ENCODE peak calls at places on chromosomes 4 and X, in four cellular contexts. One of them, this sample, is unnamed.

GRCh38 chrX:154411981-154412340 is 622 bp downstream of the TAFAZZIN start:
- DNase-seq in heart left ventricle: peak
- DNase-seq in lung: peak
- DNase-seq in body of pancreas: peak
- DNase-seq in this sample: peak

GRCh38 chrX:68807818-68808217 is 21.0 kb upstream of the EFNB1 start:
- DNase-seq in body of pancreas: peak
- DNase-seq in heart left ventricle: no peak
- DNase-seq in lung: no peak
- DNase-seq in this sample: no peak

GRCh38 chr4:176584031-176584430 is 208.7 kb downstream of the VEGFC start:
- DNase-seq in body of pancreas: no peak
- DNase-seq in lung: no peak
- DNase-seq in heart left ventricle: no peak
- DNase-seq in this sample: no peak

GRCh38 chr4:119337010-119337409 is 15.1 kb upstream of the FABP2 start:
- DNase-seq in lung: no peak
- DNase-seq in heart left ventricle: no peak
- DNase-seq in body of pancreas: peak
- DNase-seq in this sample: no peak

GRCh38 chr4:152849350-152849749 is 69.6 kb downstream of the ARFIP1 start:
- DNase-seq in heart left ventricle: no peak
- DNase-seq in body of pancreas: no peak
- DNase-seq in lung: no peak
- DNase-seq in this sample: no peak

GRCh38 chr4:168070903-168071302 is 21.4 kb upstream of the ANXA10 start:
- DNase-seq in heart left ventricle: no peak
- DNase-seq in lung: no peak
- DNase-seq in body of pancreas: no peak
- DNase-seq in this sample: no peak

GRCh38 chr4:8710416-8710815 is 117.9 kb downstream of the CPZ start:
- DNase-seq in lung: no peak
- DNase-seq in heart left ventricle: no peak
- DNase-seq in body of pancreas: no peak
- DNase-seq in this sample: peak

GRCh38 chr4:168028970-168029610 is 63.2 kb upstream of the ANXA10 start:
- DNase-seq in body of pancreas: no peak
- DNase-seq in heart left ventricle: no peak
- DNase-seq in lung: no peak
- DNase-seq in this sample: no peak

GRCh38 chrX:9148626-9149385 is 114.9 kb upstream of the FAM9B start:
- DNase-seq in body of pancreas: peak
- DNase-seq in heart left ventricle: no peak
- DNase-seq in lung: no peak
- DNase-seq in this sample: no peak

GRCh38 chr4:68373513-68373912 is 23.6 kb upstream of the YTHDC1 start:
- DNase-seq in lung: peak
- DNase-seq in heart left ventricle: peak
- DNase-seq in body of pancreas: peak
- DNase-seq in this sample: peak

GRCh38 chr4:24973471-24974251 is 57.1 kb downstream of the LGI2 start:
- DNase-seq in body of pancreas: peak
- DNase-seq in lung: peak
- DNase-seq in heart left ventricle: peak
- DNase-seq in this sample: peak

GRCh38 chr4:71004281-71004851 is 10.9 kb downstream of the DCK start:
- DNase-seq in lung: no peak
- DNase-seq in body of pancreas: no peak
- DNase-seq in heart left ventricle: no peak
- DNase-seq in this sample: no peak

GRCh38 chr4:15368906-15369305 is 58.9 kb upstream of the C1QTNF7 start:
- DNase-seq in body of pancreas: no peak
- DNase-seq in lung: no peak
- DNase-seq in heart left ventricle: no peak
- DNase-seq in this sample: no peak

GRCh38 chr4:80309301-80310004 is 26.1 kb upstream of the CFAP299 start:
- DNase-seq in body of pancreas: no peak
- DNase-seq in heart left ventricle: no peak
- DNase-seq in lung: no peak
- DNase-seq in this sample: no peak

GRCh38 chr4:172851534-172851933 is 317.1 kb upstream of the GALNT7 start:
- DNase-seq in lung: no peak
- DNase-seq in heart left ventricle: no peak
- DNase-seq in body of pancreas: no peak
- DNase-seq in this sample: no peak

GRCh38 chr4:28772066-28772465 is 1911.4 kb downstream of the STIM2 start:
- DNase-seq in body of pancreas: no peak
- DNase-seq in heart left ventricle: no peak
- DNase-seq in lung: no peak
- DNase-seq in this sample: no peak

GRCh38 chrX:66022742-66023725 is 16.8 kb downstream of the VSIG4 start:
- DNase-seq in body of pancreas: no peak
- DNase-seq in lung: no peak
- DNase-seq in heart left ventricle: no peak
- DNase-seq in this sample: no peak

GRCh38 chrX:115957862-115958490 is 212.6 kb upstream of the AGTR2 start:
- DNase-seq in heart left ventricle: no peak
- DNase-seq in body of pancreas: no peak
- DNase-seq in lung: no peak
- DNase-seq in this sample: no peak

GRCh38 chr4:39732728-39733127 is 34.8 kb downstream of the UBE2K start:
- DNase-seq in lung: no peak
- DNase-seq in heart left ventricle: no peak
- DNase-seq in body of pancreas: no peak
- DNase-seq in this sample: no peak

GRCh38 chr4:154010377-154010776 is 221.5 kb upstream of the SFRP2 start:
- DNase-seq in lung: no peak
- DNase-seq in body of pancreas: peak
- DNase-seq in heart left ventricle: no peak
- DNase-seq in this sample: peak

GRCh38 chr4:141238196-141238595 is 17.5 kb downstream of the ZNF330 start:
- DNase-seq in heart left ventricle: no peak
- DNase-seq in lung: no peak
- DNase-seq in body of pancreas: no peak
- DNase-seq in this sample: no peak

GRCh38 chr4:152937535-152938236 is 1.6 kb downstream of the FHDC1 start:
- DNase-seq in body of pancreas: peak
- DNase-seq in heart left ventricle: peak
- DNase-seq in lung: no peak
- DNase-seq in this sample: peak

GRCh38 chr4:40038972-40039371 is 17.7 kb upstream of the N4BP2 start:
- DNase-seq in heart left ventricle: no peak
- DNase-seq in lung: no peak
- DNase-seq in body of pancreas: no peak
- DNase-seq in this sample: no peak

GRCh38 chr4:56821394-56822263 is at the start of gene SPINK2:
- DNase-seq in heart left ventricle: peak
- DNase-seq in lung: peak
- DNase-seq in body of pancreas: peak
- DNase-seq in this sample: no peak

GRCh38 chr4:159171287-159171686 is 68.4 kb downstream of the RAPGEF2 start:
- DNase-seq in heart left ventricle: no peak
- DNase-seq in body of pancreas: no peak
- DNase-seq in lung: no peak
- DNase-seq in this sample: no peak

GRCh38 chr4:95549246-95550138 is 719 bp upstream of the UNC5C start:
- DNase-seq in lung: no peak
- DNase-seq in body of pancreas: peak
- DNase-seq in heart left ventricle: peak
- DNase-seq in this sample: peak

GRCh38 chrX:151609222-151609621 is 45.7 kb downstream of the PASD1 start:
- DNase-seq in heart left ventricle: no peak
- DNase-seq in body of pancreas: no peak
- DNase-seq in lung: no peak
- DNase-seq in this sample: no peak

GRCh38 chrX:101682723-101683122 is 23.1 kb upstream of the ARMCX2 start:
- DNase-seq in heart left ventricle: no peak
- DNase-seq in lung: no peak
- DNase-seq in body of pancreas: no peak
- DNase-seq in this sample: no peak

GRCh38 chr4:74656596-74656995 is 137.7 kb downstream of the BTC start:
- DNase-seq in body of pancreas: no peak
- DNase-seq in heart left ventricle: no peak
- DNase-seq in lung: no peak
- DNase-seq in this sample: no peak

GRCh38 chr4:119725011-119725410 is 96.4 kb upstream of the PDE5A start:
- DNase-seq in lung: no peak
- DNase-seq in heart left ventricle: no peak
- DNase-seq in body of pancreas: no peak
- DNase-seq in this sample: no peak

GRCh38 chrX:123971963-123972362 is 10.5 kb downstream of the STAG2 start:
- DNase-seq in body of pancreas: no peak
- DNase-seq in lung: no peak
- DNase-seq in heart left ventricle: no peak
- DNase-seq in this sample: no peak

GRCh38 chr4:99855677-99856076 is 38.5 kb downstream of the LAMTOR3 start:
- DNase-seq in heart left ventricle: no peak
- DNase-seq in body of pancreas: peak
- DNase-seq in lung: no peak
- DNase-seq in this sample: no peak

GRCh38 chrX:96551320-96551872 is 133.2 kb upstream of the DIAPH2 start:
- DNase-seq in body of pancreas: no peak
- DNase-seq in lung: no peak
- DNase-seq in heart left ventricle: no peak
- DNase-seq in this sample: no peak

GRCh38 chrX:82711432-82711831 is 796.7 kb upstream of the POU3F4 start:
- DNase-seq in body of pancreas: no peak
- DNase-seq in lung: no peak
- DNase-seq in heart left ventricle: no peak
- DNase-seq in this sample: no peak

GRCh38 chrX:329291-329910 is 10.8 kb upstream of the GTPBP6 start:
- DNase-seq in lung: no peak
- DNase-seq in heart left ventricle: no peak
- DNase-seq in body of pancreas: no peak
- DNase-seq in this sample: peak

DNA sequence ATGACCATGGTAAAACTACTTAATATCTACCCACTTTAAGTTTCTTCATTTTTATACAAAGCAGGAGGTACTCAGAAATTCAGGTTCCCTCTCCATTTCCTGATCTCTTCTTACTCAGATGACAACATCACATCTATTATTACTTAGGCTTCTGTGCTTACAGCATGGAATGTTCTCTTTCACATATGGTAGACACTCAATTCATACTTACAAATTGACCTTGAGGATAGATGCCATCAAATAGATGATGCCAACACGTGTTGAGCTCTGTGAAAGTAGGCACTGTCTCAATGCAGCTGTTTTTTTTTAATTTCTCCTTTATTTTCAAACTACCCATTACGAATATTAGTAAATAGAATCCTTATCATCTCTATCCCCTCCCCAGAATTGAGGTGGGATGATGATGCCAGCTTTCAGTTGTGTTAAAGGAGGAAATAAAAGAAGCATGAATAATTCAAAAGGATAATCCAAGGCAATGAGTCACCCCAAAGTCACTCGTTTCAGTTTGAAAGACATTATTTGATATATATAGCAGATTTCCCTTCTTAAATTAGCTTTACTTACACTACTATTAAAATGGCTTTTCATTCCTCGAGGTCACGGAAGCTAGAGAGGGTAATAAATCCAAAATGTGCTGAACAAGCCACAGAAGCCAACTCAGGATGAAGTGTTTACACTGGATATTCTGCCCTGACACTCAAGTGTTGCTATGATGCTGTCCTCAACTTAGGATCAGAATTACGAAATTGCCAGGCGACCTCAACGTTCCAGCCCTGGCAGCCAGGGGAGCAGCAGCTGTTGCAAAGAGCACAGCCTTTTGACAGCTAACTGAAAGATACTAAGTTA is 124.2 kb upstream of the EOLA2 start:
- DNase-seq in body of pancreas: peak
- DNase-seq in heart left ventricle: no peak
- DNase-seq in lung: no peak
- DNase-seq in this sample: peak
- TF ChIP-seq CTCF in body of pancreas: no peak
- TF ChIP-seq CTCF in heart left ventricle: no peak
- TF ChIP-seq CTCF in lung: no peak
- TF ChIP-seq CTCF in this sample: peak

GRCh38 chr4:5389756-5390155 is 318.6 kb downstream of the EVC2 start:
- DNase-seq in heart left ventricle: no peak
- DNase-seq in lung: no peak
- DNase-seq in body of pancreas: no peak
- DNase-seq in this sample: no peak

GRCh38 chr4:5391492-5391891 is 316.9 kb downstream of the EVC2 start:
- DNase-seq in lung: no peak
- DNase-seq in heart left ventricle: no peak
- DNase-seq in body of pancreas: no peak
- DNase-seq in this sample: no peak

GRCh38 chr4:5385741-5386251 is 322.6 kb downstream of the EVC2 start:
- DNase-seq in heart left ventricle: no peak
- DNase-seq in body of pancreas: peak
- DNase-seq in lung: no peak
- DNase-seq in this sample: no peak

GRCh38 chr4:5386921-5387320 is 321.4 kb downstream of the EVC2 start:
- DNase-seq in body of pancreas: no peak
- DNase-seq in heart left ventricle: no peak
- DNase-seq in lung: no peak
- DNase-seq in this sample: no peak

DNA sequence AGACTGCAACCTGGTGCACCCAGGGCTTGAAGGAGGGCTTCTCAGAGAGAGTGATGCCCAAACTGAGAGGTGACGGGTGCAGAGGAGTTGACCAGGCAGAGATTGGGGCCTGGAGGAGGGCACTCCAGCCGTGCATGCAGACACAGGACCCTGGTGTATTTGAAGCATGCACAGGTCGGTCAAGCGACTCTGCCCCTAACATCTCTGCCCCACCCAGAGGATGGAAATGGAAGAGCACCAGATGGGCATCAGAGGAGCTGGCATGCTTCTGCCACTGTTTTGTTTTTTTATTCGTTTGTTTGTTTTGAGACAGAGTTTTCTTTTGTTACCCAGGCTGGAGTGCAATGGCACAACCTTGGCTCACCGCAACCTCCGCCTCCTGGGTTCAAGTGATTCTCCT is 320.9 kb downstream of the EVC2 start:
- DNase-seq in body of pancreas: no peak
- DNase-seq in heart left ventricle: no peak
- DNase-seq in lung: no peak
- DNase-seq in this sample: no peak
- TF ChIP-seq CTCF in body of pancreas: no peak
- TF ChIP-seq CTCF in heart left ventricle: no peak
- TF ChIP-seq CTCF in lung: no peak
- TF ChIP-seq CTCF in this sample: no peak

GRCh38 chrX:13307041-13307440 is 12.8 kb downstream of the ATXN3L start:
- DNase-seq in lung: no peak
- DNase-seq in heart left ventricle: no peak
- DNase-seq in body of pancreas: no peak
- DNase-seq in this sample: no peak
- TF ChIP-seq CTCF in lung: no peak
- TF ChIP-seq CTCF in heart left ventricle: no peak
- TF ChIP-seq CTCF in body of pancreas: no peak
- TF ChIP-seq CTCF in this sample: no peak

DNA sequence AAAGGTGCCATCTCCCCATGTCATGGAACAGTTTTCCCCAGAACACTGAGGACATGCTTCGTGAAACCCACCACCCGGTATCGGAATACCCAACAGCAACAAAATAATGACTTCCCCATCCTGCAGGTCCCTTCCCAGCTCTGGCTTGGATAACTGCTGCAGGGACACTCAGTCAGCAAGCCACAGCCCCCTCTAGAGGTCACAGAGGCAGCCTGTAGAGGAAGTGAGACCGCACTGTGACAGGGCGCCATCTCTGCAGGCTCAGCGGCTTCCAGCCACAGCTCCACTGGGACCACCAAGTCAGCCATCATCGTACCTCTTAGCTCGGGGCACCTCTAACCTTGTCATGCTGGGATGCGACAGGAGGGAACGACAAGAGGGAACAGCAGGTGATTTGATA is 315.9 kb downstream of the LDB2 start:
- DNase-seq in heart left ventricle: no peak
- DNase-seq in body of pancreas: no peak
- DNase-seq in lung: no peak
- DNase-seq in this sample: no peak
- TF ChIP-seq CTCF in heart left ventricle: no peak
- TF ChIP-seq CTCF in body of pancreas: no peak
- TF ChIP-seq CTCF in lung: no peak
- TF ChIP-seq CTCF in this sample: no peak